ENCODE peak calls at places on chromosomes 12 and 14, in seven cellular contexts. D is heart right ventricle, I is BE2C, G is foreskin fibroblast, B is mucosa of descending colon, A is HCT116, M is cardiac fibroblast. F is an unnamed sample.
A peak's percentile ranks its signal among the peaks of the same experiment; 100 is the strongest.

GRCh38 chr12:51270847-51271518 is 768 bp upstream of the SMAGP start:
- DNase-seq in I (no peak), D (no peak), M (peak; percentile 88), G (peak; percentile 85), A (peak; percentile 61), B (no peak), F (no peak)

GRCh38 chr12:105921872-105922669 is 216.7 kb downstream of the NUAK1 start:
- DNase-seq in A (no peak), G (no peak), B (no peak), D (peak; percentile 32), M (no peak), I (no peak), F (no peak)

GRCh38 chr12:3597526-3598210 is 106.7 kb downstream of the PRMT8 start:
- DNase-seq in M (no peak), D (no peak), I (no peak), A (no peak), B (no peak), G (no peak), F (no peak)

GRCh38 chr12:66188584-66189475 is at the start of gene IRAK3:
- DNase-seq in D (peak; percentile 83), B (peak; percentile 90), G (peak; percentile 59), A (no peak), M (peak; percentile 77), I (peak; percentile 14), F (peak; percentile 74)

GRCh38 chr12:94258593-94258992 is 110.2 kb downstream of the PLXNC1 start:
- DNase-seq in I (no peak), A (no peak), M (no peak), G (no peak), B (no peak), D (no peak), F (peak; percentile 57)

GRCh38 chr12:7642876-7643309 is 22.8 kb downstream of the APOBEC1 start:
- DNase-seq in D (no peak), G (no peak), B (no peak), M (peak; percentile 49), A (peak; percentile 22), I (no peak), F (no peak)

GRCh38 chr12:53696285-53696654 is 20.4 kb upstream of the ATP5MC2 start:
- DNase-seq in M (peak; percentile 90), D (peak; percentile 77), A (peak; percentile 95), I (peak; percentile 80), G (peak; percentile 59), B (peak; percentile 56), F (peak; percentile 85)

GRCh38 chr14:68814376-68815287 is 21.8 kb upstream of the ZFP36L1 start:
- DNase-seq in M (peak; percentile 56), G (no peak), I (no peak), D (peak; percentile 73), A (no peak), B (peak; percentile 75), F (peak; percentile 74)

GRCh38 chr14:63717704-63718103 is 10.2 kb downstream of the SGPP1 start:
- DNase-seq in D (no peak), B (no peak), I (no peak), M (peak; percentile 29), A (peak; percentile 26), G (no peak), F (no peak)

GRCh38 chr12:67441736-67442346 is 172.7 kb downstream of the CAND1 start:
- DNase-seq in D (peak; percentile 90), M (peak; percentile 86), A (peak; percentile 61), B (peak; percentile 88), G (peak; percentile 69), I (peak; percentile 82), F (peak; percentile 44)

GRCh38 chr12:113874326-113874725 is 91.8 kb downstream of the RBM19 start:
- DNase-seq in B (no peak), D (no peak), I (no peak), G (no peak), M (no peak), A (no peak), F (no peak)

DNA sequence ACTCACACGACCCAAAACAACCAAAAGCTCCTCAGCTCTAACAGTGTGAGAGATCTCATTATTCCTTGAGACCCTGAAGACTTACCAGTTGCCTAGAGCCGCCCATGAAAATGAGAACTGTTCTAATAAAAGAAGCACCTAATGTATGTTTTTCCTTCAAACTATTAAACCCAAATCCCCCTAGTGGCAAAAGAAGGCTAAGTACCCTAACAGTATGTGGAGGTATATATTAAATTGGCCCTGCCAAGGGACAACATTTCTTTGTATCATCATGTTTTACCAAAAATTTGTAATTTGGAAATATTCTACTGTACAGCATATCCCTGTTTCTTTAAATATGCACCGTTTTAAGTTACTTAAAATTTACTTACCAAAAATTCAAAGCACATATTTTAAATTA is 38.0 kb upstream of the PPFIA2 start:
- DNase-seq in G (no peak), M (peak; percentile 31), I (no peak), A (peak; percentile 24), B (no peak), D (no peak), F (no peak)
- TF ChIP-seq CTCF in G (no peak), M (peak; percentile 35), I (peak; percentile 41), A (peak; percentile 50), B (no peak), D (no peak), F (no peak)

DNA sequence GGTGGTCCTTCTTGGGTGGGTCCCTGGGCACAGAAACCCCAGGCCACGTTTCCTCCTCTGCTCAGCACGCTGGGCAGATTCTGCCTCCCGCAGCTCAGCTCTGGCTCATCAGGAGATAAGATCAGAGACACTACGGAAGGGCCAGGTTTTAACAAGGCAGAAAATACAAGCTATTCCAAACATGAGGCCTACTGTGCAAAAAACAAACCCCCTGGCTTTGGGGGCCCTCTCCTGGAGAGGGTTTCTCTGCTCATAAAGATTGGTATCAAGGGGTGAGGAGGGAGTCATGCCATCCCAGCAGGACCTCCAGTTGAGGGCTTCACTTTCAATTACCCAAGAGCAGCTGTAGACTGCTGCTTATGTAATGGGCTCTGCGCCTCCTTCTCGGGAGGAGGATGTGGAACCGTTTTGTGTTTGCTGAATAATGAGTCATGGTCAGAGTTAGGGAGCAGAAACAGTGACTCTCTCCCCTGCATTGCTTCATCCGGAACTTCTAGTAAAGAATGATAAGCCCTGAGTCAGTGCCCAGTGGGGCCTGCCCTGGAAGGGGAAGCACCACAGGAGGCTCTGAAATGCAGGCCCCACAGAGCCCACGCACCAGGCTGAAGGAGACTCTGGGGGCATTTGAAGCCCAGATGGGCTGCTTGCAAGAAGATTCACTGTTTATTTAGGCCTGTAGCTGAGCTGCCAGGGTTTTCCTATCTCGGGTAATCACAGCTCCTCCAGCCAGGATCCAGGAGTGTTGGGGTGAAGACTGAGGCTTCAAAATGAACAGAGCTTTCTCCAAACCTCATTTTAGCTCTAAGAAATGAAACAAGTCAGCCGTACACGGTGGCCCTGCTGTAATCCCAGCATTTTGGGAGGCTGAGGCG is 79.3 kb downstream of the SSPN start:
- DNase-seq in D (peak; percentile 87), M (peak; percentile 100), I (peak; percentile 69), G (peak; percentile 99), B (peak; percentile 86), A (peak; percentile 71), F (peak; percentile 74)
- TF ChIP-seq CTCF in D (no peak), M (peak; percentile 15), I (peak; percentile 25), G (no peak), B (no peak), A (no peak), F (no peak)

GRCh38 chr12:116662612-116663144 is 75.2 kb downstream of the SPRING1 start:
- DNase-seq in A (no peak), B (peak; percentile 61), D (no peak), M (no peak), G (peak; percentile 59), I (peak; percentile 51), F (no peak)
- TF ChIP-seq CTCF in A (no peak), B (no peak), D (no peak), M (no peak), G (no peak), I (no peak), F (no peak)

GRCh38 chr12:78120866-78121590 is 290.3 kb downstream of the NAV3 start:
- DNase-seq in D (no peak), G (no peak), A (peak; percentile 33), B (no peak), I (no peak), M (peak; percentile 80), F (peak; percentile 10)
- TF ChIP-seq CTCF in D (no peak), G (peak; percentile 20), A (peak; percentile 29), B (no peak), I (peak; percentile 22), M (peak; percentile 33), F (no peak)

GRCh38 chr12:12521923-12522322 is 40.7 kb downstream of the DUSP16 start:
- DNase-seq in M (no peak), D (no peak), A (no peak), B (no peak), G (no peak), I (no peak), F (no peak)

GRCh38 chr12:12520278-12520677 is 42.4 kb downstream of the DUSP16 start:
- DNase-seq in D (no peak), B (no peak), M (no peak), G (no peak), I (no peak), A (no peak), F (no peak)

GRCh38 chr12:12521044-12521485 is 41.6 kb downstream of the DUSP16 start:
- DNase-seq in A (no peak), G (no peak), B (no peak), I (no peak), D (no peak), M (no peak), F (no peak)

GRCh38 chr12:12524128-12524527 is 38.5 kb downstream of the DUSP16 start:
- DNase-seq in I (no peak), M (no peak), B (no peak), D (no peak), A (no peak), G (no peak), F (no peak)

DNA sequence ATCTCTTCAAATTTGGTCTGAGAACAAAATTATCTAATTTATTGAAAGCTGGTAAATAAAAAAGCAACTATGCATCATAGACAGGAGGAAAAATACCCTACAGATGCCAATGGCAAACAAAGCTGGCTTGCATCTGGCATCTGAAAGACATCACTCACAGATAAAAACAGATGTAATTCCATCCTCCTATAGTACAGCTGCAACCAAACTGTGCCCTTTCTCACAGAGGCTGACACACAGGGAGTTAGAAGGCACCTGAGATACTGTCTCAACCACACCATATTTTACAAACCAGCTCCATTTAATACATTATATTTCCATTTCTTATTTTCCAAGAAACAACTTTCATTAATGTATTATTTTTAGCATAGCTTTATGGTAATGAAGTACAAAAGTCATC is 39.4 kb downstream of the DUSP16 start:
- DNase-seq in D (no peak), A (no peak), M (no peak), I (no peak), G (no peak), B (no peak), F (no peak)
- TF ChIP-seq CTCF in D (no peak), A (no peak), M (no peak), I (no peak), G (no peak), B (no peak), F (no peak)

DNA sequence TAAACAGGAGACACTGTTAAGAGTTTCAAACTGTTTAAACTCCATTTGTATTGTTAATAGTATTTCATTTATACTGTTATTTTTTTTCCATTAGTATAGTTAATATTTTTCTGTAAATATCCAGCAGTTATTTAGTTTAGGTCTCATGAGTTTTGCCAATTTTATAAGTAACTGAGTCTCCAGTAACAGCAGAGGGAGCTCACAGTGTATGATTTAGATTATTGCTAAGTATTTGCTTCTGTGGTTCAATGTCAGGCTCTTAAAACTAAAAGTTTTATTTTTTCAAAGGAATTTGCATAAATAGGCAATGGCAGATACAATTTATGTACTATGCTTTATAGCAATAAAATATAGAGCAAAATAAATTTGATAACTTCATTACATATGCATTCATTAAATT is 209.7 kb downstream of the ATXN7L3B start:
- DNase-seq in B (no peak), A (peak; percentile 21), D (no peak), M (peak; percentile 37), I (no peak), G (peak; percentile 1), F (no peak)
- TF ChIP-seq CTCF in B (no peak), A (peak; percentile 26), D (no peak), M (no peak), I (no peak), G (no peak), F (no peak)

F was measured in GM13976.